ENCODE peak calls at places on chromosomes 5 and 9, in six cellular contexts. I is GM23248, B is HepG2, T is astrocyte, U is fibroblast of lung, G is PC-3. Y is an unnamed sample.

GRCh38 chr9:34615132-34615531 is 3.2 kb upstream of the RPP25L start:
- DNase-seq in I (no peak), G (no peak), U (no peak), B (no peak), T (no peak), Y (no peak)

GRCh38 chr5:54580997-54581741 is 63.6 kb downstream of the SNX18 start:
- DNase-seq in T (peak; percentile 68), G (no peak), I (peak; percentile 22), B (no peak), U (peak; percentile 73), Y (peak; percentile 42)

GRCh38 chr5:1212881-1213280 is 11.5 kb downstream of the SLC6A19 start:
- DNase-seq in I (no peak), T (no peak), U (no peak), G (no peak), B (no peak), Y (no peak)

GRCh38 chr5:116771466-116772151 is 197.0 kb upstream of the SEMA6A start:
- DNase-seq in U (no peak), B (peak; percentile 76), G (no peak), I (no peak), T (no peak), Y (peak; percentile 1)

GRCh38 chr5:134438268-134438622 is 26.6 kb upstream of the CDKN2AIPNL start:
- DNase-seq in I (peak; percentile 91), G (peak; percentile 32), U (peak; percentile 86), B (no peak), T (peak; percentile 83), Y (peak; percentile 77)

GRCh38 chr5:115467631-115468030 is 76.9 kb downstream of the FEM1C start:
- DNase-seq in B (no peak), G (peak; percentile 21), I (no peak), U (no peak), T (no peak), Y (no peak)

GRCh38 chr9:72772641-72773040 is 180.2 kb downstream of the ALDH1A1 start:
- DNase-seq in U (peak; percentile 68), I (peak; percentile 13), G (no peak), T (peak; percentile 65), B (no peak), Y (peak; percentile 26)

GRCh38 chr5:92652735-92653134 is 928.3 kb downstream of the NR2F1-AS1 start:
- DNase-seq in B (no peak), U (no peak), G (no peak), I (peak; percentile 42), T (no peak), Y (peak; percentile 90)

GRCh38 chr9:90943341-90943740 is 141.7 kb downstream of the SYK start:
- DNase-seq in I (peak; percentile 50), U (peak; percentile 45), G (peak; percentile 53), B (no peak), T (no peak), Y (peak; percentile 29)

GRCh38 chr5:154163327-154163997 is 27.1 kb upstream of the GALNT10 start:
- DNase-seq in I (no peak), B (no peak), G (no peak), T (no peak), U (no peak), Y (no peak)

GRCh38 chr9:116282598-116282997 is 129.0 kb downstream of the PAPPA start:
- DNase-seq in U (no peak), T (no peak), G (no peak), B (no peak), I (no peak), Y (no peak)

GRCh38 chr5:154394328-154394727 is 51.5 kb upstream of the SAP30L start:
- DNase-seq in G (no peak), T (no peak), B (no peak), I (no peak), U (no peak), Y (no peak)

GRCh38 chr5:144004146-144004545 is 166.3 kb downstream of the YIPF5 start:
- DNase-seq in T (peak; percentile 68), G (no peak), B (no peak), I (no peak), U (peak; percentile 72), Y (peak; percentile 17)

GRCh38 chr9:89978185-89978584 is 373.4 kb downstream of the GADD45G start:
- DNase-seq in T (no peak), I (peak; percentile 45), B (no peak), U (no peak), G (peak; percentile 6), Y (no peak)

GRCh38 chr9:131915181-131915580 is 164.5 kb downstream of the MED27 start:
- DNase-seq in I (peak; percentile 43), G (peak; percentile 11), B (no peak), U (peak; percentile 72), T (peak; percentile 59), Y (no peak)

GRCh38 chr5:1292846-1293415 is 1.9 kb downstream of the TERT start:
- DNase-seq in G (no peak), B (no peak), I (no peak), T (no peak), U (no peak), Y (no peak)

GRCh38 chr9:89576404-89576824 is 28.4 kb upstream of the GADD45G start:
- DNase-seq in I (peak; percentile 25), B (peak; percentile 32), T (no peak), U (peak; percentile 13), G (peak; percentile 48), Y (peak; percentile 66)

GRCh38 chr5:74334434-74335364 is 305.8 kb downstream of the ENC1 start:
- DNase-seq in G (no peak), T (no peak), I (no peak), U (no peak), B (no peak), Y (no peak)

GRCh38 chr9:87271696-87272477 is 225.8 kb upstream of the DAPK1 start:
- DNase-seq in I (no peak), G (no peak), U (no peak), B (no peak), T (no peak), Y (no peak)

GRCh38 chr9:87269296-87269695 is 228.4 kb upstream of the DAPK1 start:
- DNase-seq in U (no peak), T (no peak), I (no peak), G (no peak), B (no peak), Y (no peak)

GRCh38 chr9:87267701-87268100 is 230.0 kb upstream of the DAPK1 start:
- DNase-seq in U (no peak), B (no peak), T (no peak), G (no peak), I (peak; percentile 91), Y (peak; percentile 78)

GRCh38 chr9:87270241-87271234 is 227.1 kb upstream of the DAPK1 start:
- DNase-seq in G (no peak), U (peak; percentile 49), B (no peak), T (peak; percentile 47), I (peak; percentile 71), Y (peak; percentile 79)

GRCh38 chr9:87269777-87270176 is 227.9 kb upstream of the DAPK1 start:
- DNase-seq in B (no peak), G (no peak), I (no peak), T (no peak), U (no peak), Y (peak; percentile 60)
- H3K9ac ChIP-seq in B (no peak overlapping the region), G (no peak overlapping the region), I (peak overlapping the region; percentile 50), T (peak overlapping the region; percentile 17), U (no peak overlapping the region), Y (peak overlapping the region; percentile 74)

DNA sequence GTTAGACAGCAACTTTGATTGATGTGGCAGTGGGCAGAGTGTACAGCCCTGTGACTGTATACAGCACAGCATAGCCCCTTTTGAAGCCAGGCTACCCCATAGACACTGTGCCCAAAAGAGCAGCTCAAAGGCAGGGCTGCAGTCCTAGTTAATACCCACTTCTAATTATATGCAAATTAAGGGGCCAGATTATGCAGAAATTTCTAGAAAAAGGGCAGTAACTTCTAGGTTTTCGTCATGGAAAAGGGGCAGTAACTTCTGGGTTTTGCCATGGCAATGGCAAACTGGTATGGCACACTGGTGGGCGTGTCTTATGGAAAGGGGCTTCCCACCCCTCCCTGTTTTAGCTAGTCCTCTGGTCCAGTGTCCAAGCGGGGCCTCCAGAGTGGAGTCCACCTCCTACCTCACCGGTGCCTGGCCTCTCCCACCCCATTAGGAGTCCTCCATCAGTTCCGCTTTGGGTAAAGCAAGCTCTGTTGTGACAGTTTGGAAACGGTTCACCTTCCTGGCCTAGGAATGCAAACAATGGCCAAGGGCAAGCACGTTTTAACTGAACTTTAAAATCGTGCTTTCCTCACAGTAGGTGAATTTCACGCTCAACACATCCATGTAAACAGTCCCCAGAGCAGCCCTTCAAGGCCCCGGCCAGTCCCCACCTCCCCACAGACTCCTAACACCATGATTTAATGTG is 5.6 kb downstream of the ADAMTS13 start:
- DNase-seq in U (no peak), B (peak; percentile 62), T (no peak), G (no peak), I (no peak), Y (no peak)
- H3K4me3 ChIP-seq in U (no peak overlapping the region), B (peak overlapping the region; percentile 11), T (no peak overlapping the region), G (no peak overlapping the region), I (no peak overlapping the region), Y (no peak overlapping the region)

DNA sequence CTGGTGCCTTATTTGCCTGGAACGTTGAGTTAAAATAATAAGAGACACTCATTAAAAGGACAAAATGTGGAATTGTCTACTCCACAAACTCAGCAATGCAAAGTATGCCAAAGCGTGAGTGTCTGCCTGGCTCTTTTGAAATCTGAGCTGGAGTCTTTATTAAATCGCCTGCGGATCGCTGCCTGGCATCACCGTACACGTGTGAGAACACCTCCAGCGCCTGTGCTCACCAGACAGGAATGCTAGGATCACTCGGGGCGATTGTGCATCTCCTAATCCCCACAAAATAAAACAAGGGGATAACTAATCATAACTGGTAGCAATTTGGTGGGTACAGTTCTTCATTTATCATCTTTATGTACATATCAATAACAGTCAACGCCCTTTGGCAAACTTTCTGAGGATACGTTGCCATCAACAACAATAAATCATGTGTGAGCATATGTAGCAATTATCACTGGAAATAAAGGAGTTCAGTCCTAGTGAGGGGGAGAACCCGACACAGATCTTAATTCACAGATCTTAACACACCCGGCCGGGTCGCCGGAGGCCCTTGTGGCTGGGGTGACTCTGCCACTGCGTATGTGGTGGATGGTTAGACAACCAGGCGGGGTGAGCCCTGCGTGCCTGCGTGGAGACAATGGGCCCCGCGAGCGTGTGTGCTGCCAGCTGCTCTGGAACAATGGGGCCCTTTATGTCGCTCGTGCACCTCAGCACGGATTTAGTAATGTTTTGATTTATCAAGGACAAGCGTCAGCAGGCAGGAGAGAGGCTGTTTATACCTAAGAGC is 284.9 kb upstream of the IRX1 start:
- DNase-seq in B (peak; percentile 2), U (peak; percentile 92), I (peak; percentile 92), T (peak; percentile 87), G (peak; percentile 6), Y (no peak)
- H3K9me3 ChIP-seq in B (peaks cover 27% of the 10 kb centered on the region), U (no peaks in the 10 kb centered on the region), I (no peaks in the 10 kb centered on the region), T (peaks cover 12% of the 10 kb centered on the region), G (peaks cover 4% of the 10 kb centered on the region), Y (peaks cover 11% of the 10 kb centered on the region)

GRCh38 chr9:130143974-130144373 is 28.2 kb upstream of the NCS1 start:
- DNase-seq in U (peak; percentile 81), I (peak; percentile 76), B (no peak), T (peak; percentile 72), G (no peak), Y (no peak)

GRCh38 chr9:130143279-130143893 is 28.8 kb upstream of the NCS1 start:
- DNase-seq in B (no peak), I (peak; percentile 34), T (no peak), G (no peak), U (no peak), Y (no peak)

GRCh38 chr9:130140701-130141100 is 31.5 kb upstream of the NCS1 start:
- DNase-seq in G (no peak), I (no peak), T (no peak), B (no peak), U (no peak), Y (no peak)

GRCh38 chr9:130144703-130145102 is 27.5 kb upstream of the NCS1 start:
- DNase-seq in U (no peak), G (no peak), B (no peak), I (no peak), T (no peak), Y (no peak)

GRCh38 chr9:130142635-130143034 is 29.6 kb upstream of the NCS1 start:
- DNase-seq in G (no peak), U (no peak), B (no peak), I (no peak), T (no peak), Y (no peak)
- H3K9ac ChIP-seq in G (no peak overlapping the region), U (no peak overlapping the region), B (no peak overlapping the region), I (no peak overlapping the region), T (no peak overlapping the region), Y (no peak overlapping the region)

GRCh38 chr5:141420855-141421488 is at the start of gene PCDHGA11:
- DNase-seq in I (peak; percentile 88), B (no peak), G (no peak), T (peak; percentile 38), U (peak; percentile 56), Y (peak; percentile 50)
- H3K4me3 ChIP-seq in I (peak within 1 kb of the TSS; percentile 80), B (no peak within 1 kb of the TSS), G (no peak within 1 kb of the TSS), T (peak within 1 kb of the TSS; percentile 56), U (peak within 1 kb of the TSS; percentile 66), Y (peak within 1 kb of the TSS; percentile 84)

Y was measured in adipocyte.